ENCODE peak calls at places on chromosomes 6 and 20, in seven cellular contexts. O is psoas muscle, C is AG04450, V is mammary epithelial cell, H is heart right ventricle, W is kidney, P is fibroblast of pulmonary artery. Y is an unnamed sample.

GRCh38 chr6:166712554-166713228 is 85.6 kb upstream of the RPS6KA2 start:
- DNase-seq in O (no peak), C (no peak), V (no peak), H (no peak), W (no peak), P (no peak), Y (no peak)

GRCh38 chr6:147970970-147971369 is 371.7 kb upstream of the SASH1 start:
- DNase-seq in O (no peak), C (no peak), V (peak), H (no peak), W (no peak), P (peak), Y (no peak)

GRCh38 chr20:51712501-51713212 is 55.5 kb downstream of the ATP9A start:
- DNase-seq in O (no peak), C (no peak), V (no peak), H (no peak), W (peak), P (peak), Y (no peak)

GRCh38 chr6:79269877-79270276 is 35.4 kb upstream of the HMGN3 start:
- DNase-seq in O (no peak), C (no peak), V (peak), H (no peak), W (no peak), P (peak), Y (peak)

GRCh38 chr6:150857062-150857905 is 8.2 kb upstream of the MTHFD1L start:
- DNase-seq in O (no peak), C (peak), V (peak), H (no peak), W (no peak), P (peak), Y (no peak)

GRCh38 chr6:99353126-99353525 is 3.7 kb upstream of the FAXC start:
- DNase-seq in O (no peak), C (peak), V (no peak), H (no peak), W (no peak), P (peak), Y (no peak)

GRCh38 chr20:46213946-46214830 is 94.1 kb downstream of the CDH22 start:
- DNase-seq in O (peak), C (no peak), V (no peak), H (no peak), W (no peak), P (no peak), Y (no peak)

GRCh38 chr6:26087284-26088115 is at the start of gene HFE:
- DNase-seq in O (peak), C (no peak), V (peak), H (peak), W (peak), P (peak), Y (no peak)

GRCh38 chr20:45918779-45919535 is 7.0 kb upstream of the PLTP start:
- DNase-seq in O (peak), C (no peak), V (no peak), H (no peak), W (no peak), P (no peak), Y (no peak)

GRCh38 chr6:79946242-79946641 is 1.1 kb downstream of the ELOVL4 start:
- DNase-seq in O (no peak), C (no peak), V (peak), H (no peak), W (no peak), P (peak), Y (peak)

GRCh38 chr20:5608104-5608447 is 142.1 kb upstream of the SHLD1 start:
- DNase-seq in O (no peak), C (no peak), V (no peak), H (no peak), W (no peak), P (no peak), Y (no peak)

GRCh38 chr20:11651138-11651537 is 266.6 kb upstream of the BTBD3 start:
- DNase-seq in O (no peak), C (no peak), V (no peak), H (no peak), W (no peak), P (no peak), Y (no peak)

GRCh38 chr6:132511836-132512230 is 1.1 kb downstream of the STX7 start:
- DNase-seq in O (no peak), C (no peak), V (no peak), H (no peak), W (no peak), P (no peak), Y (no peak)

GRCh38 chr6:149182262-149182661 is 135.2 kb upstream of the TAB2 start:
- DNase-seq in O (no peak), C (no peak), V (no peak), H (no peak), W (no peak), P (peak), Y (no peak)

GRCh38 chr6:44742828-44743372 is 355.4 kb downstream of the CDC5L start:
- DNase-seq in O (no peak), C (no peak), V (no peak), H (no peak), W (no peak), P (no peak), Y (no peak)

GRCh38 chr6:160300076-160300695 is 41.6 kb upstream of the SLC22A2 start:
- DNase-seq in O (no peak), C (no peak), V (peak), H (no peak), W (peak), P (no peak), Y (no peak)

GRCh38 chr20:63246490-63247284 is 7.6 kb downstream of the NKAIN4 start:
- DNase-seq in O (no peak), C (no peak), V (no peak), H (no peak), W (peak), P (no peak), Y (peak)

GRCh38 chr6:16270178-16270794 is 31.9 kb downstream of the GMPR start:
- DNase-seq in O (no peak), C (no peak), V (no peak), H (no peak), W (no peak), P (no peak), Y (no peak)

GRCh38 chr6:83867527-83868161 is 8.2 kb downstream of the CYB5R4 start:
- DNase-seq in O (no peak), C (peak), V (peak), H (peak), W (no peak), P (peak), Y (peak)

GRCh38 chr6:223136-223535 is 69.2 kb upstream of the DUSP22 start:
- DNase-seq in O (no peak), C (no peak), V (no peak), H (no peak), W (no peak), P (no peak), Y (no peak)

GRCh38 chr6:101730954-101731353 is 337.4 kb downstream of the GRIK2 start:
- DNase-seq in O (no peak), C (no peak), V (no peak), H (no peak), W (no peak), P (peak), Y (no peak)

GRCh38 chr6:154230910-154231595 is 125.5 kb downstream of the IPCEF1 start:
- DNase-seq in O (no peak), C (no peak), V (no peak), H (no peak), W (no peak), P (no peak), Y (no peak)

GRCh38 chr20:34956751-34957472 is 1.2 kb downstream of the MYH7B start:
- DNase-seq in O (no peak), C (no peak), V (no peak), H (no peak), W (no peak), P (no peak), Y (no peak)

GRCh38 chr6:36997811-36998722 is 7.4 kb upstream of the FGD2 start:
- DNase-seq in O (peak), C (no peak), V (no peak), H (peak), W (no peak), P (no peak), Y (no peak)

GRCh38 chr20:49215232-49215631 is 4.0 kb upstream of the DDX27 start:
- DNase-seq in O (no peak), C (no peak), V (no peak), H (no peak), W (no peak), P (no peak), Y (no peak)

GRCh38 chr20:49207071-49207470 is 12.1 kb upstream of the DDX27 start:
- DNase-seq in O (no peak), C (no peak), V (no peak), H (no peak), W (no peak), P (no peak), Y (peak)

GRCh38 chr20:49214546-49214945 is 4.7 kb upstream of the DDX27 start:
- DNase-seq in O (no peak), C (no peak), V (no peak), H (no peak), W (no peak), P (no peak), Y (no peak)

GRCh38 chr20:49210101-49210749 is 9.0 kb upstream of the DDX27 start:
- DNase-seq in O (no peak), C (no peak), V (no peak), H (no peak), W (no peak), P (no peak), Y (no peak)

DNA sequence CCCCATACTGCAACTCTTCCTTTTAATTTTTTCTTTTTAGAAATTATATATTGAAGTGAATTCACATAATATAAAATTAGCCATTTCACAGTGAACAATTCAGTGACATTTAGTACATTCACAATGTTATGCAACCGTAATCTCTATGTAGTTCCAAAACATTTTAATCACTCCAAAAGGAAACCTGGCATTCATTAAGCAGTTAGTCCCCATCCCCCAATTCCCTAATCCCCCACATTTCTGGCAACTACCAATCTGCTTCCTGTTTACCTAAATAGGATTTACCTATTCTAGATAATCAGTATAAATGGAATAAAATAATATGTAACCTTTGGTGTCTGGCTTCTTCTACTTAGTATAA is 8.5 kb upstream of the DDX27 start:
- DNase-seq in O (no peak), C (no peak), V (no peak), H (no peak), W (no peak), P (no peak), Y (no peak)
- H3K4me3 ChIP-seq in O (no peak), C (no peak), V (no peak), H (no peak), W (no peak), P (no peak), Y (no peak)

DNA sequence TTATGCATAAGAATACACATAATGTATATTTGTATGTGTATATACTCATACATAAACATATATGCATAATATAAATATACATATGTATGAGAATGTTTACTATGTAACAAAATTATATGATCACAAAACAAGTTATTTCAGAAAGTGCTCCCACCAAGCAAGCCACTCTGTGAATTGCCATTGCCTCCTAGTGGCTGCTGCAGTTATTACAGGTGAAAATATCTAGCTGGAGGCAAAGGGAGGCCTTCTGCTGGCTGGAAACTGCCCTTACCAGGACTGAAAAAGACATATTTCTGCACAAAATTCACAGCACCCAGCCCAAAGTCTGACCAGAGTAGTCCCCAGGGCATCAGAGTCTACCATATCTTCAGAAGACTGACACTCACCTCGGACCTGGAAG is 14.4 kb upstream of the ADAM33 start:
- DNase-seq in O (no peak), C (no peak), V (no peak), H (no peak), W (no peak), P (no peak), Y (no peak)
- TF ChIP-seq CTCF in O (peak), C (peak), V (peak), H (no peak), W (no peak), P (peak), Y (peak)

DNA sequence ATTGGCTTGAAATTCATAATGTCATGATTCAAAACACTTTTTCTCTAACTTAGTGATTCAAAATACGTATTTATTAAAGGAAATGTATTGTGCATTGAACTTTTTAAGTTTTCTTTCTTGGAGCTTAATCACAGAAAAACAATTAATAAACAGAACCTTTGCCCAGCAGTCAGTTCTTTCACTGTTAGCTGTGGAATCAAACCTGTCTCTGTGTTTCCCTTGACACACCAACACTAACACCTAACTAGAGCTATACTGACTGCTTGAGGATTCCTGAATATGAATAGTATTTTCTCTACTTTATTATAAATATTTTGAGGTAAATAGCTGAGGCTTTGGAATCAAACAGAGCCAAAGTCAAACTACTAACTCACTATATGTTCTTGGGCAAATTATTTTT is 296.4 kb downstream of the HIVEP2 start:
- DNase-seq in O (no peak), C (no peak), V (no peak), H (no peak), W (no peak), P (no peak), Y (no peak)
- H3K4me3 ChIP-seq in O (no peak), C (no peak), V (no peak), H (no peak), W (no peak), P (no peak), Y (no peak)

DNA sequence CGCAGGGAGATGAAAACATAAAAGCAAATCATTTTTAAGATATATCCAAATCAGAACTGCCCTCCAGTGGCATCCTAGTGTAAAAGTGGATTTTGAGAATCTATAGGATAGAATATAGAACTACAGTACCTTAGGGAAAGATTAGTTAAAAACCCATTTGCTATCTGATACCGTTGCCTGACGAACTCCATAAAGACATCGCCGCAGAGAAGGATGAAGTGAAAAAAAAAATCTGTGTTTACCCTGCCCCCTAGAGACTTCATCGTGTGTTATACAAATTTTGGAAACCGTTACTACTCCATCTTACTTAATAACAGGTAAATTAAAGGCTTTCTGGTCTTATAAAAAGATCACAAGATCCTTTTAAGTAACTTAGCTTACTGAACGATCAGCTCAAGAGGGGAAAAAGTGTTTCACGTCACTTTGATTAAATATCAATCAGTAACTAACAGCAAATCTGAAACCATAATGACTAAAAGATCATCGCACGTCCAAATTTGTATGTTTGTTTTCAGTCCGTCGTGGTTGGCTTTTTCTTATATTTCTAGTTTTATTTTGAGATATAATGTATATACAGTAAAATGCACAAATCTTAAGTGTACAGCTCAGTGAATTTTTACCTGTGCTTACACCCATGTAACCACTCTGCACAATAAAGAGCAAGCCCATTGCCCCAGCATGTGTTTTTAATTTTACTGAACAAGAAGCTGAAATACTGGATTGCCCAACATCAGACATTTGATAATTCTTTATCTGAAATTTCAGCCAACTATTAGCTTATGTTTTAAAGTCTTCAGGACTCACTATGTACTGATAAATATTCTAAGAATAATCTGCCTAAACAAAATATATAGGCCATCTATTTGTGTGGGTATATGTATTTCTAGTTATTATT is 879 bp upstream of the MCM3 start:
- DNase-seq in O (no peak), C (no peak), V (no peak), H (no peak), W (no peak), P (peak), Y (no peak)
- TF ChIP-seq CTCF in O (no peak), C (peak), V (no peak), H (no peak), W (no peak), P (peak), Y (peak)

GRCh38 chr6:13186861-13187260 is 141.5 kb downstream of the TBC1D7 start:
- DNase-seq in O (no peak), C (no peak), V (no peak), H (no peak), W (no peak), P (no peak), Y (no peak)

GRCh38 chr6:13181398-13181797 is 146.9 kb downstream of the TBC1D7 start:
- DNase-seq in O (no peak), C (no peak), V (no peak), H (no peak), W (no peak), P (no peak), Y (no peak)

GRCh38 chr6:13183446-13184088 is 144.8 kb downstream of the TBC1D7 start:
- DNase-seq in O (no peak), C (no peak), V (no peak), H (no peak), W (no peak), P (no peak), Y (no peak)

GRCh38 chr6:13184547-13184946 is 143.8 kb downstream of the TBC1D7 start:
- DNase-seq in O (no peak), C (no peak), V (no peak), H (no peak), W (no peak), P (no peak), Y (no peak)

DNA sequence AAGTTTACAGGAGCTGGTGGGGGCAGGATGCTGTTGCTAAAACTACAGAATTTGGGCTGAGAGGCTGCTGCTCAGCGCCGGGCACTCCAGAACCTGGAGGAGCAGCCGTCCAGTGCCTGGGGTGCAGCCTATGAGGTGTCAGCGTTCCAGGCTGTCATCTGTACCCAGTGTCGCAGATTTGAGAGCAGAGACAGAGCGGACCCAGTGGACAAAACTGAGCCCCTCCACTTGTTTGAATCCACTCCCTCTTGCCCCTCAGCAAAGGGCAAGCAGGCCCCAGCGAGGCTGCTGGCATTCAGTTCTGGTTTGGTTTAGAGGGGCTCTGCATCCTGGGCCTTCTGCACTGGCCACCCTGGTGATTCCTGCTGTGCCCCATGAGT is 144.3 kb downstream of the TBC1D7 start:
- DNase-seq in O (no peak), C (no peak), V (no peak), H (no peak), W (no peak), P (no peak), Y (no peak)
- H3K4me3 ChIP-seq in O (no peak), C (no peak), V (no peak), H (no peak), W (no peak), P (no peak), Y (no peak)

GRCh38 chr6:29976588-29977424 is 34.5 kb downstream of the HLA-A start:
- DNase-seq in O (peak), C (no peak), V (peak), H (peak), W (peak), P (peak), Y (peak)
- TF ChIP-seq CTCF in O (peak), C (peak), V (no peak), H (peak), W (peak), P (peak), Y (peak)

GRCh38 chr6:77650098-77650663 is 2.7 kb upstream of the MEI4 start:
- DNase-seq in O (peak), C (no peak), V (no peak), H (peak), W (peak), P (no peak), Y (peak)
- H3K4me3 ChIP-seq in O (no peak), C (no peak), V (no peak), H (peak), W (peak), P (no peak), Y (no peak)